ENCODE peak calls at places on chromosome 11, in four cellular contexts. One of them, this sample, is unnamed.

GRCh38 chr11:125123947-125124633 is 12.7 kb upstream of the TMEM218 start:
- DNase-seq in choroid plexus epithelial cell: peak
- DNase-seq in upper lobe of right lung: peak
- DNase-seq in cardiac fibroblast: peak
- DNase-seq in this sample: peak

GRCh38 chr11:94794287-94795168 is 26.4 kb downstream of the AMOTL1 start:
- DNase-seq in choroid plexus epithelial cell: peak
- DNase-seq in upper lobe of right lung: peak
- DNase-seq in cardiac fibroblast: peak
- DNase-seq in this sample: peak

GRCh38 chr11:134050541-134051383 is 18.1 kb upstream of the JAM3 start:
- DNase-seq in choroid plexus epithelial cell: peak
- DNase-seq in upper lobe of right lung: peak
- DNase-seq in cardiac fibroblast: peak
- DNase-seq in this sample: peak

GRCh38 chr11:82937554-82937953 is 36.0 kb downstream of the DDIAS start:
- DNase-seq in choroid plexus epithelial cell: no peak
- DNase-seq in upper lobe of right lung: no peak
- DNase-seq in cardiac fibroblast: no peak
- DNase-seq in this sample: no peak

GRCh38 chr11:134372961-134373360 is 39.1 kb downstream of the B3GAT1 start:
- DNase-seq in choroid plexus epithelial cell: no peak
- DNase-seq in upper lobe of right lung: peak
- DNase-seq in cardiac fibroblast: no peak
- DNase-seq in this sample: no peak

GRCh38 chr11:93720522-93720921 is 20.8 kb downstream of the TAF1D start:
- DNase-seq in choroid plexus epithelial cell: no peak
- DNase-seq in upper lobe of right lung: no peak
- DNase-seq in cardiac fibroblast: no peak
- DNase-seq in this sample: no peak

GRCh38 chr11:73218106-73218829 is at the start of gene P2RY2:
- DNase-seq in choroid plexus epithelial cell: peak
- DNase-seq in upper lobe of right lung: peak
- DNase-seq in cardiac fibroblast: peak
- DNase-seq in this sample: no peak

GRCh38 chr11:94153320-94153719 is 24.7 kb downstream of the PANX1 start:
- DNase-seq in choroid plexus epithelial cell: no peak
- DNase-seq in upper lobe of right lung: no peak
- DNase-seq in cardiac fibroblast: no peak
- DNase-seq in this sample: no peak

GRCh38 chr11:24421766-24422165 is 75.1 kb upstream of the LUZP2 start:
- DNase-seq in choroid plexus epithelial cell: peak
- DNase-seq in upper lobe of right lung: no peak
- DNase-seq in cardiac fibroblast: no peak
- DNase-seq in this sample: no peak

GRCh38 chr11:15053201-15053685 is 20.1 kb upstream of the CALCB start:
- DNase-seq in choroid plexus epithelial cell: peak
- DNase-seq in upper lobe of right lung: no peak
- DNase-seq in cardiac fibroblast: no peak
- DNase-seq in this sample: peak

GRCh38 chr11:19633276-19633675 is 79.4 kb upstream of the NAV2 start:
- DNase-seq in choroid plexus epithelial cell: peak
- DNase-seq in upper lobe of right lung: peak
- DNase-seq in cardiac fibroblast: peak
- DNase-seq in this sample: peak

GRCh38 chr11:57648791-57649735 is 649 bp downstream of the YPEL4 start:
- DNase-seq in choroid plexus epithelial cell: no peak
- DNase-seq in upper lobe of right lung: no peak
- DNase-seq in cardiac fibroblast: peak
- DNase-seq in this sample: peak

GRCh38 chr11:87870081-87870480 is 305.2 kb downstream of the RAB38 start:
- DNase-seq in choroid plexus epithelial cell: no peak
- DNase-seq in upper lobe of right lung: no peak
- DNase-seq in cardiac fibroblast: no peak
- DNase-seq in this sample: no peak

GRCh38 chr11:92311616-92312449 is 87.2 kb downstream of the FAT3 start:
- DNase-seq in choroid plexus epithelial cell: peak
- DNase-seq in upper lobe of right lung: no peak
- DNase-seq in cardiac fibroblast: peak
- DNase-seq in this sample: no peak
- TF ChIP-seq CTCF in choroid plexus epithelial cell: peak
- TF ChIP-seq CTCF in upper lobe of right lung: no peak
- TF ChIP-seq CTCF in cardiac fibroblast: peak
- TF ChIP-seq CTCF in this sample: no peak

DNA sequence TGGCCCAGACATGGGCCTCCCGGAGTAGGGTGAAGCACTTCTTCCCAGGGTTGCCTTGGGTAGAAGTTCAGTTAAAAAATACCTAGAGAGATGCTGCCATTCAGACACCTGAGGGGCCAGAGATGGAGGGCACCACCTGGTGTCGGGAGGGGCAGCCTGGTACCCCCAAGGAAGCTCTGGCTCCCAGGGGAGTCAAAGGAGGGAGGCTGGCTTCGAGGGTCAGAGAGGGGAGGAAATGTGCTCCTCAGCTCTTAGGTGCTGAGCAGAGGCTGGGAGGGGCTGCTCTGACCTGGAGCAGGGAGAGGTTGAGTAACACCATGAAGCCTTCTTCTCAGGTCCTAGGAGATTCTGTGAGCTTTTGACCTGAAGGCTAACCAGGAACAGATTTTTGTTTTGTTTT is 1.1 kb downstream of the USP35 start:
- DNase-seq in choroid plexus epithelial cell: no peak
- DNase-seq in upper lobe of right lung: no peak
- DNase-seq in cardiac fibroblast: no peak
- DNase-seq in this sample: no peak
- H3K4me3 ChIP-seq in choroid plexus epithelial cell: peak
- H3K4me3 ChIP-seq in upper lobe of right lung: peak
- H3K4me3 ChIP-seq in cardiac fibroblast: peak
- H3K4me3 ChIP-seq in this sample: peak

GRCh38 chr11:35619754-35620640 is 1.7 kb downstream of the FJX1 start:
- DNase-seq in choroid plexus epithelial cell: no peak
- DNase-seq in upper lobe of right lung: no peak
- DNase-seq in cardiac fibroblast: no peak
- DNase-seq in this sample: no peak
- TF ChIP-seq CTCF in choroid plexus epithelial cell: peak
- TF ChIP-seq CTCF in upper lobe of right lung: no peak
- TF ChIP-seq CTCF in cardiac fibroblast: peak
- TF ChIP-seq CTCF in this sample: no peak

GRCh38 chr11:3840289-3840869 is 380 bp downstream of the RHOG start:
- DNase-seq in choroid plexus epithelial cell: no peak
- DNase-seq in upper lobe of right lung: no peak
- DNase-seq in cardiac fibroblast: no peak
- DNase-seq in this sample: no peak

GRCh38 chr11:3836903-3837302 is 3.9 kb downstream of the RHOG start:
- DNase-seq in choroid plexus epithelial cell: no peak
- DNase-seq in upper lobe of right lung: no peak
- DNase-seq in cardiac fibroblast: no peak
- DNase-seq in this sample: no peak

GRCh38 chr11:3838504-3838903 is 2.3 kb downstream of the RHOG start:
- DNase-seq in choroid plexus epithelial cell: no peak
- DNase-seq in upper lobe of right lung: no peak
- DNase-seq in cardiac fibroblast: no peak
- DNase-seq in this sample: no peak

GRCh38 chr11:3835752-3836151 is 5.0 kb downstream of the RHOG start:
- DNase-seq in choroid plexus epithelial cell: no peak
- DNase-seq in upper lobe of right lung: no peak
- DNase-seq in cardiac fibroblast: no peak
- DNase-seq in this sample: no peak

GRCh38 chr11:3837793-3838192 is 3.0 kb downstream of the RHOG start:
- DNase-seq in choroid plexus epithelial cell: peak
- DNase-seq in upper lobe of right lung: no peak
- DNase-seq in cardiac fibroblast: peak
- DNase-seq in this sample: peak
- H3K4me3 ChIP-seq in choroid plexus epithelial cell: no peak
- H3K4me3 ChIP-seq in upper lobe of right lung: peak
- H3K4me3 ChIP-seq in cardiac fibroblast: no peak
- H3K4me3 ChIP-seq in this sample: no peak

GRCh38 chr11:2647953-2648352 is 51.8 kb downstream of the KCNQ1OT1 start:
- DNase-seq in choroid plexus epithelial cell: no peak
- DNase-seq in upper lobe of right lung: no peak
- DNase-seq in cardiac fibroblast: no peak
- DNase-seq in this sample: no peak
- TF ChIP-seq CTCF in choroid plexus epithelial cell: no peak
- TF ChIP-seq CTCF in upper lobe of right lung: no peak
- TF ChIP-seq CTCF in cardiac fibroblast: no peak
- TF ChIP-seq CTCF in this sample: no peak

GRCh38 chr11:120985718-120986569 is 38.0 kb upstream of the TBCEL start:
- DNase-seq in choroid plexus epithelial cell: peak
- DNase-seq in upper lobe of right lung: peak
- DNase-seq in cardiac fibroblast: peak
- DNase-seq in this sample: peak
- H3K4me3 ChIP-seq in choroid plexus epithelial cell: peak
- H3K4me3 ChIP-seq in upper lobe of right lung: peak
- H3K4me3 ChIP-seq in cardiac fibroblast: peak
- H3K4me3 ChIP-seq in this sample: peak

GRCh38 chr11:117392001-117392690 is 64.5 kb downstream of the CEP164 start:
- DNase-seq in choroid plexus epithelial cell: no peak
- DNase-seq in upper lobe of right lung: no peak
- DNase-seq in cardiac fibroblast: no peak
- DNase-seq in this sample: no peak

GRCh38 chr11:117394221-117394925 is 66.7 kb downstream of the CEP164 start:
- DNase-seq in choroid plexus epithelial cell: no peak
- DNase-seq in upper lobe of right lung: peak
- DNase-seq in cardiac fibroblast: no peak
- DNase-seq in this sample: no peak

GRCh38 chr11:117391181-117391580 is 63.5 kb downstream of the CEP164 start:
- DNase-seq in choroid plexus epithelial cell: no peak
- DNase-seq in upper lobe of right lung: no peak
- DNase-seq in cardiac fibroblast: no peak
- DNase-seq in this sample: no peak

GRCh38 chr11:117390743-117391142 is 63.1 kb downstream of the CEP164 start:
- DNase-seq in choroid plexus epithelial cell: no peak
- DNase-seq in upper lobe of right lung: no peak
- DNase-seq in cardiac fibroblast: no peak
- DNase-seq in this sample: no peak

GRCh38 chr11:117392979-117393378 is 65.3 kb downstream of the CEP164 start:
- DNase-seq in choroid plexus epithelial cell: no peak
- DNase-seq in upper lobe of right lung: no peak
- DNase-seq in cardiac fibroblast: no peak
- DNase-seq in this sample: no peak
- TF ChIP-seq CTCF in choroid plexus epithelial cell: no peak
- TF ChIP-seq CTCF in upper lobe of right lung: no peak
- TF ChIP-seq CTCF in cardiac fibroblast: no peak
- TF ChIP-seq CTCF in this sample: no peak

GRCh38 chr11:61828379-61828628 is 204 bp downstream of the FADS2 start:
- DNase-seq in choroid plexus epithelial cell: no peak
- DNase-seq in upper lobe of right lung: no peak
- DNase-seq in cardiac fibroblast: no peak
- DNase-seq in this sample: no peak

GRCh38 chr11:61827573-61828378 is at the start of gene FADS2:
- DNase-seq in choroid plexus epithelial cell: peak
- DNase-seq in upper lobe of right lung: peak
- DNase-seq in cardiac fibroblast: peak
- DNase-seq in this sample: peak

GRCh38 chr11:61828629-61829407 is 718 bp downstream of the FADS2 start:
- DNase-seq in choroid plexus epithelial cell: peak
- DNase-seq in upper lobe of right lung: peak
- DNase-seq in cardiac fibroblast: peak
- DNase-seq in this sample: peak

GRCh38 chr11:61830318-61831105 is 2.4 kb downstream of the FADS2 start:
- DNase-seq in choroid plexus epithelial cell: peak
- DNase-seq in upper lobe of right lung: no peak
- DNase-seq in cardiac fibroblast: peak
- DNase-seq in this sample: no peak

GRCh38 chr11:61829806-61830205 is 1.7 kb downstream of the FADS2 start:
- DNase-seq in choroid plexus epithelial cell: no peak
- DNase-seq in upper lobe of right lung: no peak
- DNase-seq in cardiac fibroblast: no peak
- DNase-seq in this sample: no peak
- H3K4me3 ChIP-seq in choroid plexus epithelial cell: peak
- H3K4me3 ChIP-seq in upper lobe of right lung: peak
- H3K4me3 ChIP-seq in cardiac fibroblast: peak
- H3K4me3 ChIP-seq in this sample: peak

GRCh38 chr11:106012744-106013143 is 9.3 kb downstream of the MSANTD4 start:
- DNase-seq in choroid plexus epithelial cell: peak
- DNase-seq in upper lobe of right lung: no peak
- DNase-seq in cardiac fibroblast: peak
- DNase-seq in this sample: peak
- TF ChIP-seq CTCF in choroid plexus epithelial cell: no peak
- TF ChIP-seq CTCF in upper lobe of right lung: no peak
- TF ChIP-seq CTCF in cardiac fibroblast: no peak
- TF ChIP-seq CTCF in this sample: no peak